ENCODE peak calls at places on chromosomes 3 and 15, in seven cellular contexts. P is nephron progenitor cell, T is IMR-90, M is endothelial cell, K is coronary artery, O is NB4, Z is uterus. B is an unnamed sample.

GRCh38 chr15:26854435-26854834 is 12.4 kb upstream of the GABRA5 start:
- DNase-seq in K (no peak), M (no peak), O (no peak), T (no peak), P (no peak), Z (no peak), B (no peak)

GRCh38 chr3:97821413-97821809 is 400 bp upstream of the CRYBG3 start:
- DNase-seq in O (no peak), P (peak), T (no peak), M (peak), Z (peak), K (peak), B (no peak)

GRCh38 chr3:74801924-74802323 is 187.5 kb upstream of the CNTN3 start:
- DNase-seq in K (no peak), Z (no peak), P (no peak), O (no peak), T (no peak), M (no peak), B (no peak)

GRCh38 chr3:65576228-65576627 is 462.5 kb downstream of the MAGI1 start:
- DNase-seq in O (no peak), Z (no peak), T (no peak), P (no peak), K (no peak), M (no peak), B (no peak)

GRCh38 chr3:58271901-58272501 is 34.0 kb upstream of the RPP14 start:
- DNase-seq in M (no peak), K (no peak), O (peak), T (peak), P (no peak), Z (no peak), B (no peak)

GRCh38 chr3:24640330-24640877 is 145.8 kb upstream of the THRB start:
- DNase-seq in O (peak), K (no peak), P (no peak), T (no peak), M (no peak), Z (no peak), B (no peak)

GRCh38 chr15:41603941-41604660 is 45.1 kb downstream of the TYRO3 start:
- DNase-seq in P (peak), M (peak), K (peak), O (peak), T (peak), Z (peak), B (peak)

GRCh38 chr3:145767909-145768308 is 393.1 kb downstream of the PLOD2 start:
- DNase-seq in M (no peak), K (no peak), Z (no peak), O (no peak), T (no peak), P (no peak), B (no peak)

GRCh38 chr15:34621675-34622074 is 38.2 kb upstream of the GOLGA8B start:
- DNase-seq in K (no peak), O (no peak), M (no peak), P (no peak), T (peak), Z (no peak), B (no peak)

GRCh38 chr3:184663756-184664155 is 48.1 kb downstream of the MAGEF1 start:
- DNase-seq in P (no peak), M (no peak), O (no peak), Z (no peak), T (no peak), K (no peak), B (no peak)

GRCh38 chr3:88984832-88985231 is 122.6 kb upstream of the EPHA3 start:
- DNase-seq in M (no peak), P (no peak), O (no peak), Z (no peak), K (no peak), T (no peak), B (no peak)

DNA sequence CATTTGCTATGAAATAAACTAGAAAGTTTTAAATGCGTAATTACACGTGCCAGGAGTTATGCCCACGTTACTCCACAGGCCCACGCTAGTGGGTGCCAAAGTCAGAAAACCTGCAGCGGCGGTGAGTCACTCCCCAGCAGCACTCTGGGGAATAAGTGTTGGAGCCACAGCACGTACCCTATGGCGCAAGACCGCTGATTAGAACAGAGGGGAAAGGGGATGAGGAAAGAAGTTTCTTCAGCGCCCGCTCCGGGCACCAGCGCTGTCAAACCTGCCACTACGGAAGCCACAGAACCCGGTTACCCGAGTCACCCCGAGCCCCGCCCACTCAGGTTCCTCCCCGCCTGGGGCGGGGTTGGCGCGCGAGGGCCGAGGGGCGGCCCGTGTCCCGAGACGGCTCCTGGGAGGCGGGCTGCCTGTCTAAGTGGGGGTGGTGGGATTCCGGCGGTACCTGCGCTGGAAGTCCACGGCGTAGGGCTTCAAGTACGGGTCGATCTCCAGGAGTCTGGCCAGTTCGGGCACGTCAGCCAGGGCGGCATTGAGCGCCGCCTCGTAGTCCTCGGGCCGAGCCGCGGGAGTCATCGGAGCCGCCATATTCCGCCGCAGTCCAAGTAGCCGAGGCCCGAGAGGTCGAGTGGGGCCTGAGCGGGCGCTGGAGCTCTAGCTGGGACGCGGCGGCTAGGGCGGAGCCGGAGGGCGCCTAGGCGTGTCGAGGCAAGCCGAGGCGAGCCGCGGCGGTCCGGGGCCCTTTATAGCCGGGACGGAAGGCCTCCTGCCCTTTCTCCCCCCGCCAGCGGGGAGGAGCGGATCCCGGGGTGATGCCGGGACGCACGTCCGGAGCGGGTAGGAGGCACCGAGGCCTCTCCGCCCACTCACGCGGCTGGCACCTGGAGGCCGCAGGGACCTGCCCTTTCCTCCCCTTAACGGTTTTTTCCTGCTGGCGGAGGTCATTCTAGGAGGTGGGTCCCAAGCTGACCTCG is at the start of gene GBE1:
- DNase-seq in O (peak), K (peak), T (peak), Z (peak), M (peak), P (peak), B (peak)
- TF ChIP-seq CTCF in O (peak), K (no peak), T (peak), Z (peak), M (no peak), P (no peak), B (peak)

GRCh38 chr3:115999598-115999997 is 376.3 kb downstream of the GAP43 start:
- DNase-seq in P (no peak), O (no peak), T (peak), Z (no peak), M (no peak), K (no peak), B (no peak)
- TF ChIP-seq CTCF in P (no peak), O (no peak), T (no peak), Z (no peak), M (no peak), K (no peak), B (no peak)

DNA sequence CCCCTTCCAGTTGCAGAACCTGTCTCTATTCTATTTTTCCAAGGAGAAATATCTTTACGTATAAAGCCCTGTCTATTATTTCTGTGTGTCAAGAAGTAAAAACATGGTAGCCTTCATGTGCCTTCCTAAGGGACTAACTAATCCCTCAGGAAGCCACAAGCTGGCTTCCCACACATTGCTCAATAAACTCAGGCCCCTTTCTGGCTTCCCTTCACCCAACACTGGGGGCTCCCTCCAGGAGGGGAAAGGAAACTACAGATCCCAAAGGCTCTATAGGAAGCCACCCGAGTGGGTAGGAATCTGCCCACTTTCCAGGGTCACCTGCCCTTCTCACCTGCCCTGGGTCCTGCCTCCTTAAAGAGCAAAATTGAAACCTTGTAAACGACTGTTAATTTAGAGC is 4.6 kb downstream of the TLE3 start:
- DNase-seq in M (no peak), O (peak), K (no peak), P (no peak), Z (no peak), T (no peak), B (no peak)
- TF ChIP-seq CTCF in M (no peak), O (no peak), K (no peak), P (no peak), Z (no peak), T (no peak), B (no peak)

DNA sequence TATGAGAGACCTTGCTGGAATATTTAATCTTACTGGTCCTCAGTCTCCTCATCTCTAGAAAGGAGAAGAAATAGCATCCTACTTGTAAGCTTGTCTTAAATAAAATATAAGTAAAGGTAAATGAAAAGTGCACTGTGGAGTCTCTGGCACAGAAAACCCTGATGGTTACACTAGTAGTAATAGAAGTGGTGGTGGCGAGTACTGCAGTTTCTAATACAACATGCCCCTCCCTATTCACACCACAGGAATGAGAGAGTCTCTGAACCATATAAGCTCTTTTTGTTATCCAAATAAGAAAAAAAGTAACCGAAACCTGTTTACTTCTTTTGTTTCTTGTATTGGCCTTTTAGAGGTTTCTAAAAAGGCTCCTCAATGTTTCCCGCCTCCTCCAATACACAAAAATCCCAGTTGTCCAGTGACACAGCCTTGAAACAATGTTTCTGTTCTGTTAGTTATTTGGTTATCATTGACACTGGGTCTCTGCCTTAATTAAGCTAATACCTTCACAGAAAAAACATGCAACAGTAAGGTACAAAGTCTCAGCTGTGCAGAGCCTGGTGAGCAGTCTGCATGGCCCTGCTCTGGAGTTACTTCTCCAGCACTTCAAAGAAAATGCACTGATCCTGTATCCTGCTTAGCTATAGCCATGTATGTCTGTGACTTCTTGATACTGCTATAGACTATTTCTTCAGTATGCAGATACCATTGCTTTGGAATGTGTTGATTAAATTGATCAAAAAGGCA is 315.7 kb upstream of the IL12A start:
- DNase-seq in Z (no peak), M (no peak), O (no peak), P (no peak), K (no peak), T (no peak), B (no peak)
- TF ChIP-seq CTCF in Z (no peak), M (peak), O (no peak), P (no peak), K (no peak), T (no peak), B (no peak)

GRCh38 chr3:139522421-139522820 is 17.1 kb downstream of the RBP1 start:
- DNase-seq in K (peak), O (peak), M (no peak), T (no peak), Z (no peak), P (no peak), B (no peak)
- TF ChIP-seq CTCF in K (no peak), O (peak), M (no peak), T (peak), Z (no peak), P (no peak), B (no peak)

GRCh38 chr15:39580630-39581500 is at the start of gene THBS1:
- DNase-seq in O (peak), Z (peak), M (peak), T (peak), K (peak), P (peak), B (no peak)
- TF ChIP-seq CTCF in O (no peak), Z (no peak), M (no peak), T (no peak), K (no peak), P (no peak), B (no peak)

DNA sequence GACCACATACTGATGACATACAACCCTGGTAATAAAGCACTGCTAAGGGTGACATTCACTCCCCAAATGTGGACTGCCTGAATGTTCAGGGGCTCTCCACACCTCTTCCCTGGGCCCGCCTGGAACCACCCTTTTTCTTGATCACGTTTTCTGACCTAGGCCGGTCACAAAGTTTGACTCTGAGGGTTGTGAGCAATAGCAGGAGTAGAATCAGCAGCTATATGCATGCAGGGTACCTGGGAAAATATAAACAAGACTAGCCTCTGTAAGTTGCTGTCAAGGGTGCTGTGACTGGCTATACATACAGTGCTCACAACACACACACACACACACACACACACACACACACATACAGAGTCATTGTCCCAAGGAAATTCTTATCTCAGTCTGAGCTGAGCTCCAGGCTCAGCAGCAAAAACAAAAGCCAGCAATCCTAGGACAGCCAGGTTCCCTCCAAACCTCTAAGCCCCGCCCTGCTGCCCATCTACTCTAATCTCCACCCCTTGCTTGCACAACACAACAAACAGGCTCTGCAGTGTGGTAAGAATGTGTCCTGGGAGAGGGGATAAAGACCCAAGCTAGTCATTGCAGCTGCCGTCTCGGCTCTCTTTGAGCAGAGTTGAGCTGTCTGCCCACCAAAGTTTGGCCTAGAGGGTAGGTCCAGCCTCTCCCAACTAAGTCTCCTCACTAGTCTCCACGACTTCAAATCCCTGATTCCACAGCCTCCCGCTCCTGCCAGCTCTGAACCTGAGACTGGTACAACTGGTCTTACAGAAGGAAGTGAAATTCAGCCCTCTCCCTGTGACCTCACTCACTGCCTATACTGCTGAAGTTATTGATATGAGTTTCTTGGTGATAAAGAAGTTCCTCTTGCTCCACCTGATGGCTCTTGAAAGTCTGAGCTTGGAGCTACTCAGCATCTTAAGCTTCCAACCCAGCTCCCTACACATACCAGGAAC is 2.2 kb downstream of the BMF start:
- DNase-seq in O (peak), K (peak), P (peak), M (peak), T (peak), Z (peak), B (peak)
- TF ChIP-seq CTCF in O (peak), K (no peak), P (no peak), M (no peak), T (peak), Z (peak), B (peak)

GRCh38 chr3:180631317-180631716 is 29.4 kb downstream of the TTC14 start:
- DNase-seq in T (no peak), O (no peak), K (no peak), Z (no peak), P (no peak), M (no peak), B (no peak)
- TF ChIP-seq CTCF in T (peak), O (peak), K (no peak), Z (no peak), P (no peak), M (no peak), B (peak)

GRCh38 chr3:153269730-153270129 is 107.7 kb downstream of the RAP2B start:
- DNase-seq in Z (no peak), K (no peak), T (no peak), P (no peak), O (no peak), M (no peak), B (no peak)
- TF ChIP-seq CTCF in Z (no peak), K (no peak), T (no peak), P (no peak), O (no peak), M (no peak), B (no peak)

B was measured in GM13977.